ENCODE peak calls at places on chromosome 20, in four cellular contexts. M, Z, L and B are unnamed samples.

GRCh38 chr20:18032977-18033892 is 24.5 kb downstream of the OVOL2 start:
- DNase-seq in M (no peak), Z (peak), L (peak), B (peak)

GRCh38 chr20:53683506-53683905 is 89.9 kb upstream of the ZNF217 start:
- DNase-seq in L (no peak), M (no peak), Z (no peak), B (no peak)

GRCh38 chr20:19774086-19774933 is 16.3 kb downstream of the RIN2 start:
- DNase-seq in L (no peak), Z (peak), M (no peak), B (no peak)

GRCh38 chr20:48931527-48932374 is 10.2 kb downstream of the ARFGEF2 start:
- DNase-seq in M (no peak), Z (no peak), L (no peak), B (no peak)

GRCh38 chr20:10553326-10553984 is 118.3 kb downstream of the SLX4IP start:
- DNase-seq in M (no peak), L (peak), Z (peak), B (peak)

GRCh38 chr20:56826971-56827645 is 198.0 kb downstream of the TFAP2C start:
- DNase-seq in Z (no peak), M (no peak), L (no peak), B (peak)

GRCh38 chr20:42688576-42688975 is 501.1 kb downstream of the PTPRT start:
- DNase-seq in M (no peak), L (no peak), Z (peak), B (no peak)

GRCh38 chr20:17654649-17655285 is 27.3 kb downstream of the RRBP1 start:
- DNase-seq in L (peak), Z (peak), M (no peak), B (peak)

GRCh38 chr20:57319584-57319983 is 10.0 kb upstream of the SPO11 start:
- DNase-seq in Z (no peak), M (no peak), L (no peak), B (no peak)

GRCh38 chr20:57473246-57474042 is 51.5 kb downstream of the CTCFL start:
- DNase-seq in Z (no peak), L (peak), M (no peak), B (no peak)

GRCh38 chr20:5918856-5919633 is 31.3 kb downstream of the TRMT6 start:
- DNase-seq in Z (no peak), M (no peak), L (no peak), B (peak)

GRCh38 chr20:6583134-6583738 is 184.2 kb upstream of the BMP2 start:
- DNase-seq in M (no peak), Z (peak), L (peak), B (peak)

DNA sequence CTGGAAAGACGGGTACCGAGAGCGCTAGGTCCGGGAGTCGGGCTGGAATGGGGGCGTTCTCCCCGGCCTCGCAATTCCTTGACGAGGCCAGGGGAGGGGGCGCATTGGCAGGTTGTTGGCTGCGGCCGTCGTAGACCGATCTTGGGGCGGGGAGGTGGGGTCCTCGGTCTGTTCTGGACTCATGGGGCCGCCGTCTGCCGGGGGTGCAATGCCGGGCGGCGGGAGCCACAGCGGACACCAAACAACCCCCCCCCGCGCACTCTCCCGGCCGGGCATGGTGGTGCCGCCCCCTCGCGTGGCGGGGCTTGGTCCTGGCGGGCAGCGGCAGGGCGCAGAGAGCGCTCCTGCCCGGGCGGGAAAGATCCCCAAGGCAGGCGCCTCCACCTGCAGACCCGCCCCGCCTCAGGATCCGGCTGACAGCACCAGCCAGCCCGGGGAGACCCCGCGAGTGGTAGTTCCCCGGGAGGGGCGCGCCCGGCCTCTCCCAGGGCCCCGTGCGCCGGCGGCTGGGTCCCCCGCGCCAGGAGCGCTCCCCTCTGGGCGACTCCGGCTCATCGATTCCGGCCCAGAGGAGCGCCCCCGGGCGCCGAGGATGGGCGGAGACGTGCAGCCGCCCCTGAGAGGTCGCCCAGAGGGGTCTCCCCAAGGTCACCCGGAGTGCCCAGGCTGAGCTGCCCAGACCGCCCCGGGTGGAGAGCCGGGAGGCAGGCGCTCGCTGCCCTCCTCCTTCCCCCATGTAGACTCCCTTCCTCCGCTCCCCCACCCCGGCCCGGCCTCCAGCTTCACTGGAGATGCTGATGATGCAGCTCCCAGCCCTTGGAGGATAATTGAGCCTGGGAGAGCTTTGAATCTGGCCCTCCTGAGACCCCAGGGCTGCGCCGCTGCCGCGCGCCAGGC is 709 bp downstream of the PPP1R16B start:
- DNase-seq in Z (peak), M (no peak), L (peak), B (peak)
- TF ChIP-seq EZH2 in Z (no peak), M (no peak), L (no peak), B (peak)

GRCh38 chr20:33612001-33612400 is 50.1 kb upstream of the C20orf144 start:
- DNase-seq in M (no peak), L (no peak), Z (no peak), B (no peak)
- TF ChIP-seq EZH2phosphoT487 in M (no peak), L (no peak), Z (no peak), B (no peak)

DNA sequence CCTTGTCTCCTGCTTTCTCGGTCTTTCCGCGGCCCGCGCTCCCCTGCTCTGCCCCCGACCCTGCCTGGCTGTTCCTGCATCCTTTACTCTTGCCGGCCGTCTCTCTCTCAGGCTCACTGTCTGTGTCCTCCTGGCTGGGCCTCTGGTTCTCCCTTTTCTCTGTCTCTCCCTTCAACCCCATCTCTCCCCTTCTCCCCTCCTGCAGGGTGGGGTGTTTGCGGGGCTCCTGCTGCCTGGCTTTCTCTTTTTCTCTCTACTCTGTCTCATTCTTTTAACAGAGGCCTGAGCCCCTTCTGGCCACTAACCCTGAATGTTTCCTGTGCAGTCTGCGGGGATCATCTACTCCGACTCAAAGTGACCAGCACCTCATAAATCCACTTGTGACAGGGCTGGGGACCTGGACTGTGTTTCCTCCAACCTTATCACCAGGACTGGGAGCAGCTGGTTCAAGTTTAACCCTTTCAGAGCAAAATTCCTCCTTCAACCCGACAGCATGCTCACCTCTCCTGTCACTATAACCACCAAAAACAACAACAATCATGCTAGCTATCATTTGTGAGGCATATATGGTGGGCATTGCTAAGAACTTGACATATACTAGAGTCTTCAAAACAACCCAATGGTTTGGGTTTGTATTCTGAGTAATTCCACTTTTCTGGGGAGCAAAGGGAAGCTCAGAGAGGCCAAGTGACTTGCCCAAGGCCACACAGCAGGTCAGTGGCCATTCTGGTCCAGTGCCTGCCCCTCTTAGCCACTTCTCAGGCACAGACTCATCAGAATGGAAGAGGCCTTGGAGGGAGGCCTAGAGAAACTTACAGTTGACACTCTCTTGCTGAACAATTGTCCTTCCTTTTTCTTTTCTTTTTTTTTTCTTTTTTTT is 811 bp upstream of the RSPO4 start:
- DNase-seq in L (no peak), Z (no peak), M (no peak), B (peak)
- TF ChIP-seq EZH2 in L (no peak), Z (peak), M (no peak), B (no peak)

GRCh38 chr20:20821496-20822260 is 109.2 kb upstream of the RALGAPA2 start:
- DNase-seq in L (peak), Z (peak), M (no peak), B (no peak)

GRCh38 chr20:20823469-20823868 is 111.0 kb upstream of the RALGAPA2 start:
- DNase-seq in Z (no peak), L (no peak), M (no peak), B (no peak)

GRCh38 chr20:20820780-20821495 is 108.5 kb upstream of the RALGAPA2 start:
- DNase-seq in M (no peak), L (no peak), Z (peak), B (no peak)

GRCh38 chr20:20816969-20817368 is 104.5 kb upstream of the RALGAPA2 start:
- DNase-seq in M (no peak), Z (no peak), L (no peak), B (no peak)

GRCh38 chr20:20820104-20820503 is 107.7 kb upstream of the RALGAPA2 start:
- DNase-seq in M (peak), L (peak), Z (peak), B (peak)
- TF ChIP-seq EZH2phosphoT487 in M (no peak), L (no peak), Z (peak), B (no peak)

GRCh38 chr20:21517566-21518277 is 3.9 kb upstream of the NKX2-2 start:
- DNase-seq in Z (peak), M (no peak), L (peak), B (no peak)
- TF ChIP-seq EZH2 in Z (peak), M (no peak), L (no peak), B (no peak)

DNA sequence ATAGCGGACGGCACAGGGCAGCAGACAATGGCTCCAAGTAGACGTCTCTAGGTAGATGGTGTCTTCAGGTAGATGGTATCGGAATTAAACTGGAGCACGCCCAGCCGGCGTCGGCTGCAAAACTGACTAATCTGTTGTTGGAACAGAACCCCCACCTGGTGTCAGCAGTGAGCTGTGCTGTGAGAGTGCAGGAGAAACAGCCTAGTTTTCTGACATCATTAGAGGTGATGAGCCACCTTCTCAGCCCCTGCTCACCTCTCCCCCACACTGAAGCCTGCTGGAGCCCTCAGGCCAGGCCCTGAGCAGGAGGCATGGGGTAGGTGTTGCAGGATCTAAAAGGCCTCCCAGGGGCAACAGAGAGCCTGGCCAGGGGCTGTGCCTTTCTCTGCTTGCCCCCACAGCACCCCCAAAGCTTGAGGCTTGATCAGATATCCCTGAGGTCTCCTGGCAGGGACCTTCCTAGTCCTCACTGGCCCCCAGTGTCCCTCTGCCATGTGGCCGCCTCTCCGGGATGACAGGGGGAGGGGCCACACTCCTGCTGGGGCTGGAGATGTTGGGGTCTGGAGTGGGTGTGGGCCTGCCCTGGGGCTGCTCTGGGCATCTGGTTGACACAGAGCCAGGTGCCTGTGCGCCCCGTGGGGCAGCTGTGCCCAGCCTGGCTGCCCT is 6.9 kb upstream of the HELZ2 start:
- DNase-seq in Z (peak), M (peak), L (peak), B (peak)
- TF ChIP-seq EZH2phosphoT487 in Z (no peak), M (no peak), L (no peak), B (no peak)